ENCODE peak calls at places on chromosome 16, in ten cellular contexts. U is tibial nerve; S is IMR-90; L is suprapubic skin; O is choroid plexus epithelial cell; T is CD8-positive, alpha-beta T cell; C is OCI-LY7; P is A549; B is neural progenitor cell; X is astrocyte. A is an unnamed sample.

GRCh38 chr16:84925092-84925772 is 86.1 kb downstream of the ZDHHC7 start:
- DNase-seq in L (no peak), T (peak; percentile 37), P (peak; percentile 60), U (no peak), C (peak; percentile 70), B (peak; percentile 56), S (no peak), X (no peak), O (peak; percentile 43), A (no peak)

GRCh38 chr16:72400257-72401078 is 228.5 kb upstream of the PMFBP1 start:
- DNase-seq in S (peak; percentile 62), B (peak; percentile 77), O (peak; percentile 80), L (no peak), C (peak; percentile 60), X (peak; percentile 73), T (no peak), U (no peak), P (peak; percentile 21), A (peak; percentile 10)

GRCh38 chr16:49592507-49593422 is 219.2 kb downstream of the C16orf78 start:
- DNase-seq in L (no peak), X (peak; percentile 4), P (peak; percentile 69), O (peak; percentile 59), T (peak; percentile 5), B (peak; percentile 63), S (peak; percentile 7), U (no peak), C (peak; percentile 61), A (no peak)

GRCh38 chr16:59039066-59039465 is 304.9 kb upstream of the GOT2 start:
- DNase-seq in C (no peak), T (no peak), S (no peak), O (no peak), X (no peak), P (no peak), B (no peak), U (no peak), L (no peak), A (no peak)

GRCh38 chr16:88483392-88483641 is 30.2 kb downstream of the ZFPM1 start:
- DNase-seq in L (no peak), S (no peak), C (no peak), O (no peak), P (no peak), T (no peak), U (no peak), X (no peak), B (no peak), A (no peak)

GRCh38 chr16:16062023-16062932 is 112.9 kb downstream of the ABCC1 start:
- DNase-seq in T (no peak), C (peak; percentile 70), P (no peak), X (no peak), B (peak; percentile 11), O (no peak), U (no peak), L (no peak), S (no peak), A (no peak)

GRCh38 chr16:86424413-86424812 is 85.9 kb upstream of the FOXF1 start:
- DNase-seq in U (no peak), C (no peak), X (peak; percentile 10), L (no peak), T (no peak), P (no peak), S (no peak), O (peak; percentile 40), B (peak; percentile 75), A (no peak)

GRCh38 chr16:86092586-86093480 is 193.9 kb downstream of the IRF8 start:
- DNase-seq in U (no peak), B (no peak), T (no peak), P (no peak), C (no peak), X (no peak), L (peak; percentile 27), O (no peak), S (no peak), A (no peak)

GRCh38 chr16:75099075-75099667 is 17.4 kb downstream of the LDHD start:
- DNase-seq in P (no peak), O (no peak), S (no peak), T (no peak), C (no peak), B (no peak), U (no peak), X (no peak), L (no peak), A (no peak)

GRCh38 chr16:66167564-66168291 is 198.8 kb upstream of the CDH5 start:
- DNase-seq in C (no peak), X (peak; percentile 96), T (no peak), S (peak; percentile 46), P (no peak), U (no peak), B (peak; percentile 15), O (peak; percentile 61), L (no peak), A (no peak)

GRCh38 chr16:11167581-11167980 is 88.4 kb downstream of the SOCS1 start:
- DNase-seq in X (no peak), C (no peak), L (no peak), B (no peak), P (no peak), T (no peak), U (no peak), S (no peak), O (no peak), A (no peak)

GRCh38 chr16:86010680-86011141 is 111.7 kb downstream of the IRF8 start:
- DNase-seq in O (no peak), L (peak; percentile 7), U (no peak), B (no peak), P (no peak), S (no peak), T (no peak), X (no peak), C (no peak), A (no peak)

DNA sequence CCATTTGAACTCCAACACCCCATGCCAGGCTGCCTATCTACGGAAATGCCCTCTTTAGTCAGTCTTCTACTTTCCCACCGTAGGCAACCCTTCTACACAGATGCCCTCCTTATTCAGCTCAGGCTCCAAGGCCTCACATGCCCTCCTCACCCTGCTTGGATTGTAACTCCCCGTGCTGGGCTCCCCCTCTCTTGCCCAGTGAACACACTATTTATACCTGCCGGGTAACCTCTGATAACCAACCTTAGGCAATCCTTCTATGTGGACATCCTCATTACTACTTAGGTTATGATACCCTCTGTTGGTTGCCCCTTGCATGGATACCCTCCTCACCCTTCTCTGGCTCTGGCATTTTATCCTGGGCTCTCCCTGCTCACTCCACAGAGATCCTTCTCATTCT is 50.3 kb downstream of the NFAT5 start:
- DNase-seq in U (no peak), L (no peak), P (no peak), X (no peak), T (no peak), O (no peak), B (no peak), C (no peak), S (no peak), A (no peak)
- TF ChIP-seq CTCF in U (no peak), L (no peak), P (no peak), X (no peak), T (no peak), O (no peak), B (no peak), C (no peak), S (no peak), A (no peak)

DNA sequence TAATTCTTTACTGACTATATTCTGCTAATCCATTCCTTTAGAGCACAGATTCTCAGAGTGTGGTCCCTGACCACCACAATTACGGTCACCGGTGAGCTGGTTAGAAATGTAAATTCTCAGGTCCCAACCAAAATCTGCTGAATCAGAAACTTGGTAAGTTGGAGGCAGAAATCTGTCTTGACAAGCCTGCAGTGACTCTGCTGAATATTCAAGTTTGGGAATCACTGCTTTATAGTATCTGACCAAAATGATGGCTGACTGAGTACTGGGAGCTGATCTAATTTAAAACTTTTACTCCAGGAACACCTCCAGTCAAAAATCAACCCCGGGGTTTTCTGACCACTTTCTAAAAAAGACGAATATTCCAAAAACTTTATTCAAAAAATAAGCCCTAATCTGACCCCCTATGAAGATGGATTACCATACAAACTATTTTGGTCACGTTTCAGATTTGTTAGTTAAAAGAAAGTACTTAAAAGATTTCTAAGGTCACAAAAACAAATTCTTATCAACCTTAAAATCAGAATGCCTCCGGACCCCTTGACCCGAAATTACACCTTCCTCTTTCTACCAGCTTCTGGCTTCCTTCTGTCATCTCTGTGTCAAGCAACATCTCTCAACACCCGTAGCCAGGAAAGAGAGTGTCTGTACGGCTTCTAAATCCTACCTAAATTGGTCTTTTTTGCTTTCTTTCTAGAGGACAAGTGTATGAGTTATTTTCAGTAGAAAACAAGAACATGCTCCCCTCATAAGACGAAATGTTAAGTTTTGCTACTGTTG is 38.6 kb downstream of the CREBBP start:
- DNase-seq in T (no peak), B (no peak), S (no peak), X (no peak), C (peak; percentile 35), P (no peak), O (no peak), L (no peak), U (no peak), A (no peak)
- H3K4me3 ChIP-seq in T (no peak overlapping the region), B (no peak overlapping the region), S (no peak overlapping the region), X (no peak overlapping the region), C (no peak overlapping the region), P (no peak overlapping the region), O (no peak overlapping the region), L (no peak overlapping the region), U (no peak overlapping the region), A (no peak overlapping the region)

GRCh38 chr16:68629315-68629900 is 15.7 kb upstream of the CDH3 start:
- DNase-seq in P (no peak), S (no peak), U (no peak), B (no peak), L (no peak), C (no peak), T (no peak), X (no peak), O (no peak), A (no peak)
- TF ChIP-seq CTCF in P (no peak), S (no peak), U (no peak), B (peak; percentile 17), L (no peak), C (peak; percentile 20), T (no peak), X (no peak), O (no peak), A (no peak)

GRCh38 chr16:630024-630814 is 566 bp upstream of the WFIKKN1 start:
- DNase-seq in T (no peak), S (no peak), U (no peak), B (peak; percentile 72), X (no peak), L (peak; percentile 66), C (no peak), P (no peak), O (no peak), A (no peak)

GRCh38 chr16:628321-629061 is 2.3 kb upstream of the WFIKKN1 start:
- DNase-seq in C (no peak), B (no peak), U (no peak), L (peak; percentile 64), P (no peak), T (no peak), O (no peak), X (no peak), S (no peak), A (no peak)

GRCh38 chr16:627458-628239 is 3.1 kb upstream of the WFIKKN1 start:
- DNase-seq in X (no peak), P (no peak), S (no peak), U (no peak), C (no peak), T (no peak), O (no peak), L (peak; percentile 71), B (no peak), A (no peak)

GRCh38 chr16:630815-631405 is at the start of gene WFIKKN1:
- DNase-seq in X (no peak), B (peak; percentile 98), O (no peak), T (no peak), P (no peak), S (no peak), L (peak; percentile 72), C (no peak), U (no peak), A (no peak)

GRCh38 chr16:629289-630023 is 1.3 kb upstream of the WFIKKN1 start:
- DNase-seq in O (no peak), U (no peak), T (no peak), L (peak; percentile 63), X (no peak), S (no peak), P (no peak), B (peak; percentile 91), C (no peak), A (no peak)
- H3K4me3 ChIP-seq in O (no peak overlapping the region), U (no peak overlapping the region), T (no peak overlapping the region), L (no peak overlapping the region), X (no peak overlapping the region), S (no peak overlapping the region), P (no peak overlapping the region), B (no peak overlapping the region), C (no peak overlapping the region), A (no peak overlapping the region)